ENCODE peak calls at places on chromosomes 4 and X, in eight cellular contexts. D is fibroblast of lung; K is AG04450; A is choroid plexus epithelial cell; H is CD8-positive, alpha-beta T cell; C is WERI-Rb-1; S is activated T-cell treated with anti-CD3 and anti-CD28 coated beads, Interleukin-2, amount 50 U/mL, for 4 hours; E is activated CD8-positive, alpha-beta memory T cell treated with anti-CD3 and anti-CD28 coated beads for 1 hour. G is an unnamed sample.

GRCh38 chr4:130309221-130309620 is 1213.3 kb downstream of the C4orf33 start:
- DNase-seq in D (no peak), K (no peak), A (no peak), H (no peak), C (no peak), S (no peak), E (no peak), G (no peak)

GRCh38 chr4:119627267-119628190 is 1.1 kb downstream of the PDE5A start:
- DNase-seq in D (peak), K (peak), A (peak), H (peak), C (peak), S (peak), E (no peak), G (peak)

GRCh38 chr4:6824772-6825402 is 42.4 kb downstream of the KIAA0232 start:
- DNase-seq in D (peak), K (no peak), A (no peak), H (no peak), C (no peak), S (no peak), E (no peak), G (no peak)

GRCh38 chrX:112536544-112536943 is 143.2 kb downstream of the LHFPL1 start:
- DNase-seq in D (peak), K (no peak), A (no peak), H (no peak), C (no peak), S (no peak), E (no peak), G (no peak)

GRCh38 chr4:185229021-185229818 is 19.8 kb downstream of the SNX25 start:
- DNase-seq in D (no peak), K (no peak), A (no peak), H (no peak), C (no peak), S (no peak), E (no peak), G (no peak)

GRCh38 chrX:13898084-13898483 is 81.2 kb upstream of the GPM6B start:
- DNase-seq in D (no peak), K (no peak), A (peak), H (no peak), C (peak), S (no peak), E (no peak), G (no peak)

GRCh38 chr4:24808261-24808660 is 12.9 kb downstream of the SOD3 start:
- DNase-seq in D (no peak), K (no peak), A (no peak), H (no peak), C (no peak), S (no peak), E (no peak), G (no peak)

GRCh38 chr4:124483043-124483906 is 229.3 kb downstream of the ANKRD50 start:
- DNase-seq in D (peak), K (no peak), A (no peak), H (no peak), C (peak), S (no peak), E (no peak), G (no peak)

GRCh38 chr4:6763330-6763851 is 19.1 kb upstream of the KIAA0232 start:
- DNase-seq in D (no peak), K (no peak), A (no peak), H (no peak), C (peak), S (no peak), E (no peak), G (no peak)

GRCh38 chrX:24646745-24647182 is 383 bp downstream of the PCYT1B start:
- DNase-seq in D (peak), K (no peak), A (peak), H (no peak), C (peak), S (no peak), E (no peak), G (no peak)

GRCh38 chr4:75990129-75990528 is 616 bp downstream of the SDAD1 start:
- DNase-seq in D (peak), K (no peak), A (peak), H (no peak), C (no peak), S (no peak), E (no peak), G (no peak)

GRCh38 chr4:165009493-165010227 is 22.1 kb upstream of the TRIM60 start:
- DNase-seq in D (no peak), K (no peak), A (no peak), H (no peak), C (no peak), S (no peak), E (no peak), G (no peak)

GRCh38 chrX:72046447-72046846 is 85.3 kb downstream of the RTL5 start:
- DNase-seq in D (peak), K (no peak), A (no peak), H (no peak), C (peak), S (no peak), E (no peak), G (no peak)

GRCh38 chrX:102042706-102043325 is 82.7 kb upstream of the TCEAL2 start:
- DNase-seq in D (no peak), K (no peak), A (no peak), H (no peak), C (no peak), S (no peak), E (no peak), G (no peak)

GRCh38 chr4:10524196-10524833 is 67.1 kb upstream of the ZNF518B start:
- DNase-seq in D (no peak), K (no peak), A (peak), H (no peak), C (no peak), S (no peak), E (no peak), G (no peak)

G was measured in mucosa of gallbladder.